ENCODE peak calls at places on chromosomes 13 and 19, in four cellular contexts. N, J, M and U are unnamed samples.

GRCh38 chr19:29687244-29687896 is 22.1 kb downstream of the PLEKHF1 start:
- DNase-seq in J (peak), M (no peak), N (peak), U (no peak)

GRCh38 chr13:72864142-72865035 is 82.5 kb downstream of the PIBF1 start:
- DNase-seq in N (no peak), M (peak), J (peak), U (no peak)

GRCh38 chr13:28611654-28612131 is 47.2 kb upstream of the POMP start:
- DNase-seq in N (no peak), J (no peak), M (no peak), U (no peak)

GRCh38 chr19:6750062-6750461 is 10.6 kb downstream of the TRIP10 start:
- DNase-seq in J (no peak), N (peak), M (no peak), U (no peak)

GRCh38 chr13:43484432-43485225 is 302.1 kb downstream of the ENOX1 start:
- DNase-seq in M (no peak), J (no peak), N (no peak), U (no peak)

GRCh38 chr13:21594715-21595545 is 9.0 kb downstream of the MICU2 start:
- DNase-seq in N (no peak), M (no peak), J (no peak), U (no peak)

GRCh38 chr19:55546822-55547614 is 1.7 kb upstream of the SBK3 start:
- DNase-seq in N (peak), J (peak), M (no peak), U (peak)

GRCh38 chr13:99145461-99145860 is 55.2 kb upstream of the UBAC2 start:
- DNase-seq in M (no peak), J (no peak), N (no peak), U (no peak)

GRCh38 chr19:46618670-46619231 is 6.1 kb downstream of the PTGIR start:
- DNase-seq in N (peak), J (no peak), M (no peak), U (no peak)

GRCh38 chr13:112346173-112346898 is 29.8 kb upstream of the SPACA7 start:
- DNase-seq in J (no peak), M (no peak), N (no peak), U (peak)

GRCh38 chr19:39434123-39435076 is 1.3 kb downstream of the RPS16 start:
- DNase-seq in J (no peak), N (no peak), M (no peak), U (no peak)

GRCh38 chr19:15562861-15563260 is 52.2 kb upstream of the CYP4F8 start:
- DNase-seq in N (no peak), J (no peak), M (no peak), U (no peak)

GRCh38 chr13:48737689-48738088 is 84.0 kb downstream of the CYSLTR2 start:
- DNase-seq in M (no peak), J (no peak), N (no peak), U (no peak)